ENCODE peak calls at places on chromosomes 3 and 15, in five cellular contexts. One of them, this sample, is unnamed.
A peak's percentile ranks its signal among the peaks of the same experiment; 100 is the strongest.

GRCh38 chr3:37534940-37535339 is 326.7 kb upstream of the CTDSPL start:
- DNase-seq in K562: no peak
- DNase-seq in HCT116: no peak
- DNase-seq in GM12878: no peak
- DNase-seq in HepG2: no peak
- DNase-seq in this sample: no peak

GRCh38 chr15:101351736-101352135 is 56.7 kb upstream of the SNRPA1 start:
- DNase-seq in HepG2: no peak
- DNase-seq in HCT116: no peak
- DNase-seq in GM12878: no peak
- DNase-seq in K562: no peak
- DNase-seq in this sample: no peak

GRCh38 chr15:66070220-66070934 is 183.2 kb downstream of the MEGF11 start:
- DNase-seq in HCT116: no peak
- DNase-seq in K562: no peak
- DNase-seq in HepG2: no peak
- DNase-seq in GM12878: no peak
- DNase-seq in this sample: no peak

GRCh38 chr3:171123913-171124312 is 97.4 kb upstream of the SLC2A2 start:
- DNase-seq in K562: no peak
- DNase-seq in GM12878: no peak
- DNase-seq in HCT116: no peak
- DNase-seq in HepG2: no peak
- DNase-seq in this sample: no peak

GRCh38 chr3:79247367-79248103 is 520.3 kb downstream of the ROBO1 start:
- DNase-seq in HCT116: no peak
- DNase-seq in K562: no peak
- DNase-seq in GM12878: no peak
- DNase-seq in HepG2: no peak
- DNase-seq in this sample: no peak

GRCh38 chr3:189563841-189564563 is 67.2 kb upstream of the TP63 start:
- DNase-seq in HCT116: no peak
- DNase-seq in HepG2: no peak
- DNase-seq in K562: no peak
- DNase-seq in GM12878: peak; percentile 82
- DNase-seq in this sample: no peak

GRCh38 chr3:126781889-126782491 is 78.0 kb downstream of the CHCHD6 start:
- DNase-seq in HCT116: no peak
- DNase-seq in HepG2: no peak
- DNase-seq in K562: no peak
- DNase-seq in GM12878: no peak
- DNase-seq in this sample: peak; percentile 60

GRCh38 chr3:170977911-170978310 is 48.6 kb downstream of the SLC2A2 start:
- DNase-seq in K562: no peak
- DNase-seq in GM12878: no peak
- DNase-seq in HCT116: no peak
- DNase-seq in HepG2: no peak
- DNase-seq in this sample: no peak

GRCh38 chr15:29990035-29990434 is 92.7 kb upstream of the GOLGA8J start:
- DNase-seq in HCT116: no peak
- DNase-seq in K562: no peak
- DNase-seq in GM12878: no peak
- DNase-seq in HepG2: no peak
- DNase-seq in this sample: no peak

GRCh38 chr15:92882697-92883642 is 17.2 kb upstream of the CHD2 start:
- DNase-seq in HCT116: no peak
- DNase-seq in GM12878: no peak
- DNase-seq in K562: no peak
- DNase-seq in HepG2: no peak
- DNase-seq in this sample: peak; percentile 65

GRCh38 chr3:48826451-48826850 is 21.2 kb downstream of the PRKAR2A start:
- DNase-seq in GM12878: no peak
- DNase-seq in HCT116: no peak
- DNase-seq in HepG2: no peak
- DNase-seq in K562: no peak
- DNase-seq in this sample: no peak

GRCh38 chr15:40398413-40398873 is 7.2 kb upstream of the IVD start:
- DNase-seq in GM12878: peak; percentile 58
- DNase-seq in K562: no peak
- DNase-seq in HepG2: no peak
- DNase-seq in HCT116: no peak
- DNase-seq in this sample: no peak

GRCh38 chr3:127772776-127773751 is 49.3 kb downstream of the MGLL start:
- DNase-seq in HepG2: no peak
- DNase-seq in HCT116: no peak
- DNase-seq in GM12878: no peak
- DNase-seq in K562: no peak
- DNase-seq in this sample: no peak

GRCh38 chr15:97745481-97746071 is 214.9 kb upstream of the ARRDC4 start:
- DNase-seq in HCT116: no peak
- DNase-seq in GM12878: no peak
- DNase-seq in K562: peak; percentile 53
- DNase-seq in HepG2: peak; percentile 23
- DNase-seq in this sample: peak; percentile 37

GRCh38 chr15:25245801-25246622 is 192.8 kb downstream of the UBE3A start:
- DNase-seq in GM12878: no peak
- DNase-seq in HCT116: no peak
- DNase-seq in HepG2: no peak
- DNase-seq in K562: no peak
- DNase-seq in this sample: no peak

GRCh38 chr3:113948015-113948917 is 453 bp downstream of the ZDHHC23 start:
- DNase-seq in HCT116: no peak
- DNase-seq in K562: no peak
- DNase-seq in GM12878: no peak
- DNase-seq in HepG2: peak; percentile 25
- DNase-seq in this sample: peak; percentile 70

GRCh38 chr15:39171944-39172368 is 408.9 kb upstream of the THBS1 start:
- DNase-seq in K562: peak; percentile 17
- DNase-seq in HepG2: peak; percentile 85
- DNase-seq in HCT116: peak; percentile 82
- DNase-seq in GM12878: peak; percentile 19
- DNase-seq in this sample: peak; percentile 31

GRCh38 chr15:45064386-45064785 is 41.4 kb downstream of the SORD start:
- DNase-seq in HepG2: peak; percentile 84
- DNase-seq in GM12878: no peak
- DNase-seq in HCT116: no peak
- DNase-seq in K562: no peak
- DNase-seq in this sample: no peak

GRCh38 chr3:143897558-143898305 is 49.5 kb upstream of the SLC9A9 start:
- DNase-seq in K562: no peak
- DNase-seq in HCT116: no peak
- DNase-seq in GM12878: no peak
- DNase-seq in HepG2: no peak
- DNase-seq in this sample: no peak

GRCh38 chr15:35496585-35496984 is 49.4 kb downstream of the DPH6 start:
- DNase-seq in HCT116: no peak
- DNase-seq in GM12878: peak; percentile 63
- DNase-seq in K562: no peak
- DNase-seq in HepG2: no peak
- DNase-seq in this sample: no peak

GRCh38 chr3:68057637-68058320 is 403.4 kb upstream of the SUCLG2 start:
- DNase-seq in GM12878: no peak
- DNase-seq in HCT116: no peak
- DNase-seq in K562: no peak
- DNase-seq in HepG2: no peak
- DNase-seq in this sample: no peak

GRCh38 chr15:41559489-41560177 is 621 bp downstream of the TYRO3 start:
- DNase-seq in HepG2: no peak
- DNase-seq in HCT116: no peak
- DNase-seq in GM12878: no peak
- DNase-seq in K562: peak; percentile 65
- DNase-seq in this sample: peak; percentile 66

GRCh38 chr15:70569718-70570231 is 193.6 kb downstream of the UACA start:
- DNase-seq in HepG2: peak; percentile 15
- DNase-seq in K562: no peak
- DNase-seq in GM12878: no peak
- DNase-seq in HCT116: peak; percentile 44
- DNase-seq in this sample: no peak

GRCh38 chr15:85354432-85354831 is 26.0 kb upstream of the AKAP13 start:
- DNase-seq in HepG2: no peak
- DNase-seq in HCT116: no peak
- DNase-seq in K562: no peak
- DNase-seq in GM12878: no peak
- DNase-seq in this sample: no peak

GRCh38 chr3:15941958-15942357 is 144.2 kb upstream of the ANKRD28 start:
- DNase-seq in HepG2: no peak
- DNase-seq in K562: no peak
- DNase-seq in GM12878: no peak
- DNase-seq in HCT116: no peak
- DNase-seq in this sample: no peak

GRCh38 chr3:42705962-42706585 is 3.5 kb upstream of the HHATL start:
- DNase-seq in HCT116: no peak
- DNase-seq in K562: no peak
- DNase-seq in GM12878: no peak
- DNase-seq in HepG2: no peak
- DNase-seq in this sample: no peak

GRCh38 chr3:104717828-104718196 is 648.9 kb upstream of the ALCAM start:
- DNase-seq in K562: no peak
- DNase-seq in HCT116: no peak
- DNase-seq in HepG2: no peak
- DNase-seq in GM12878: no peak
- DNase-seq in this sample: no peak

GRCh38 chr3:79928687-79929408 is 161.1 kb upstream of the ROBO1 start:
- DNase-seq in HCT116: no peak
- DNase-seq in GM12878: no peak
- DNase-seq in HepG2: no peak
- DNase-seq in K562: no peak
- DNase-seq in this sample: no peak

GRCh38 chr15:82132742-82133141 is 86.9 kb upstream of the MEX3B start:
- DNase-seq in GM12878: no peak
- DNase-seq in HepG2: no peak
- DNase-seq in HCT116: no peak
- DNase-seq in K562: no peak
- DNase-seq in this sample: no peak

GRCh38 chr15:35713733-35714132 is 167.8 kb upstream of the DPH6 start:
- DNase-seq in GM12878: no peak
- DNase-seq in HepG2: no peak
- DNase-seq in K562: no peak
- DNase-seq in HCT116: peak; percentile 6
- DNase-seq in this sample: no peak

GRCh38 chr3:112345681-112346080 is 12.7 kb downstream of the CD200 start:
- DNase-seq in GM12878: no peak
- DNase-seq in HepG2: no peak
- DNase-seq in K562: no peak
- DNase-seq in HCT116: no peak
- DNase-seq in this sample: no peak

GRCh38 chr15:91264651-91265351 is 164.7 kb downstream of the SV2B start:
- DNase-seq in HCT116: no peak
- DNase-seq in GM12878: no peak
- DNase-seq in K562: no peak
- DNase-seq in HepG2: no peak
- DNase-seq in this sample: no peak

GRCh38 chr3:50604628-50605588 is 6.7 kb downstream of the CISH start:
- DNase-seq in HepG2: no peak
- DNase-seq in HCT116: no peak
- DNase-seq in K562: no peak
- DNase-seq in GM12878: no peak
- DNase-seq in this sample: no peak

GRCh38 chr3:159604151-159604581 is 384.5 kb upstream of the IL12A start:
- DNase-seq in K562: no peak
- DNase-seq in GM12878: no peak
- DNase-seq in HepG2: no peak
- DNase-seq in HCT116: no peak
- DNase-seq in this sample: no peak
- TF ChIP-seq ZBTB33 in K562: no peak
- TF ChIP-seq ZBTB33 in GM12878: no peak
- TF ChIP-seq ZBTB33 in HepG2: no peak
- TF ChIP-seq ZBTB33 in HCT116: no peak
- TF ChIP-seq ZBTB33 in this sample: no peak

DNA sequence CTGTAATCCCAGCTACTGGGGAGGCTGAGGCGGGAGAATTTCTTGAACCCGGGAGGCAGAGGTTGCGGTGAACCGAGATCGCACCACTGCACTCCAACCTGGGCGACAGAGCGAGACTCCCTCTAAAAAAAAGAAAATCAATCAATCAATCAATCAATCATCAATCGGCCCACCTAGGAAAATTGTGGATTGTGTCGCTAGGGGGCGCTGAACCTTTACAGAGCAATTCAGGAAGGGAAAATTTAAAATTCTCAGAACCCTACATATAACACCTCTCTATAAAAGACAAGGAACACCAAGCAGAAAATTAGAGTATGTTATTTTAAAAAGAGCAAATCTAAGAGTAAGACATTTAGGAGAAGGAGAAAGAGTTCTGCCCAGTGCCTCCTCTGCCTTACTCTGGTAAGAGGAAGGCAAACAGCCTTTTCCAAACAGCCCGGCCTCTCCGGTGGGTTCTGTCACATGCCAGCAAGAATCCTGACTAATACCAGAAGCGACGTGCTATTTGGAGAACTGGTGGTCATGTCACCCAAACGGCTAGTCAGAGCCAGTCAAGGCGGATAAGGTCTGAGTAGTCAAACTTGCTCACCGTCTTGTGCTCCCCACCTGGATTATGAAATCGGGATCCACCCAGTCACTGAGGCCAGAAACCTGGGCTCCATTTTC is 22.3 kb upstream of the SMCO1 start:
- DNase-seq in GM12878: no peak
- DNase-seq in HepG2: no peak
- DNase-seq in K562: peak; percentile 38
- DNase-seq in HCT116: no peak
- DNase-seq in this sample: peak; percentile 56
- TF ChIP-seq ZBTB33 in GM12878: no peak
- TF ChIP-seq ZBTB33 in HepG2: no peak
- TF ChIP-seq ZBTB33 in K562: peak; percentile 9
- TF ChIP-seq ZBTB33 in HCT116: no peak
- TF ChIP-seq ZBTB33 in this sample: no peak

DNA sequence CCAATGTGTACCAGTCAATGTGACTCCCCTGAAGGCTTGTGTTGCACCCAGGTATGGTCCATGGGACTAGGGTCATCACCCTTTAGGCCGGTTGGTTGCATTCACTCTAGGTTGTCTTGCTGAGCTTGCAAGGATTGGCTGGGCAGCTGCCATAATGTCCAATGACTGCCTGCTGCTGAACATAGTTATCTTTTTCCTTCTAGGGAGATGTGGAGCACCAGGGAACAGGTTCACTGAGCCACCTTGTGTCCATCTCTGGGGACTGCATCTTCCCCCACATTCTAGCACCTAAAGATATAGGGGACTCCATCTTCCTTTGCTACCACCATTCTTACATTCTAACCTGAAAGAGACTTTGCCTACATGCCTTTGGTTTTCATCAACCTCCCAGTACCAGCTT is 580.4 kb upstream of the TBL1XR1 start:
- DNase-seq in K562: peak; percentile 50
- DNase-seq in GM12878: peak; percentile 20
- DNase-seq in HepG2: peak; percentile 52
- DNase-seq in HCT116: peak; percentile 51
- DNase-seq in this sample: peak; percentile 52
- TF ChIP-seq ZBTB33 in K562: no peak
- TF ChIP-seq ZBTB33 in GM12878: no peak
- TF ChIP-seq ZBTB33 in HepG2: no peak
- TF ChIP-seq ZBTB33 in HCT116: no peak
- TF ChIP-seq ZBTB33 in this sample: no peak

GRCh38 chr3:194731496-194732073 is 45.9 kb downstream of the FAM43A start:
- DNase-seq in HepG2: no peak
- DNase-seq in K562: no peak
- DNase-seq in GM12878: no peak
- DNase-seq in HCT116: no peak
- DNase-seq in this sample: no peak
- TF ChIP-seq ZBTB33 in HepG2: no peak
- TF ChIP-seq ZBTB33 in K562: no peak
- TF ChIP-seq ZBTB33 in GM12878: no peak
- TF ChIP-seq ZBTB33 in HCT116: no peak
- TF ChIP-seq ZBTB33 in this sample: no peak

This sample was measured in SK-N-SH.